ENCODE peak calls at places on chromosomes 1 and 21, in four cellular contexts. O is neuronal stem cell, A is mammary epithelial cell, L is mesenchymal stem cell. N is an unnamed sample.

GRCh38 chr21:46000731-46001641 is 19.4 kb downstream of the COL6A1 start:
- DNase-seq in A (no peak), O (no peak), L (no peak), N (no peak)

GRCh38 chr21:35086357-35086756 is 37.3 kb upstream of the RUNX1 start:
- DNase-seq in L (peak; percentile 62), O (no peak), A (peak; percentile 81), N (no peak)

GRCh38 chr1:204294371-204294770 is 65.4 kb downstream of the PLEKHA6 start:
- DNase-seq in L (peak; percentile 94), A (peak; percentile 87), O (no peak), N (peak; percentile 50)

GRCh38 chr1:27154991-27155781 is at the start of gene SLC9A1:
- DNase-seq in O (peak; percentile 89), A (peak; percentile 89), L (peak; percentile 95), N (peak; percentile 96)

GRCh38 chr1:38235705-38236104 is 189.1 kb upstream of the POU3F1 start:
- DNase-seq in L (no peak), A (peak; percentile 53), O (no peak), N (peak; percentile 48)

GRCh38 chr1:162366671-162367070 is 10.0 kb downstream of the SPATA46 start:
- DNase-seq in O (no peak), L (no peak), A (no peak), N (no peak)

GRCh38 chr1:208179303-208179702 is 64.9 kb downstream of the PLXNA2 start:
- DNase-seq in O (no peak), L (no peak), A (no peak), N (no peak)

GRCh38 chr21:42777757-42778344 is 101.5 kb downstream of the WDR4 start:
- DNase-seq in A (no peak), O (no peak), L (no peak), N (no peak)

GRCh38 chr1:68324316-68324715 is 92.0 kb upstream of the WLS start:
- DNase-seq in A (no peak), O (no peak), L (no peak), N (no peak)

GRCh38 chr1:54331843-54332688 is 74.1 kb downstream of the SSBP3 start:
- DNase-seq in A (no peak), L (no peak), O (no peak), N (no peak)

DNA sequence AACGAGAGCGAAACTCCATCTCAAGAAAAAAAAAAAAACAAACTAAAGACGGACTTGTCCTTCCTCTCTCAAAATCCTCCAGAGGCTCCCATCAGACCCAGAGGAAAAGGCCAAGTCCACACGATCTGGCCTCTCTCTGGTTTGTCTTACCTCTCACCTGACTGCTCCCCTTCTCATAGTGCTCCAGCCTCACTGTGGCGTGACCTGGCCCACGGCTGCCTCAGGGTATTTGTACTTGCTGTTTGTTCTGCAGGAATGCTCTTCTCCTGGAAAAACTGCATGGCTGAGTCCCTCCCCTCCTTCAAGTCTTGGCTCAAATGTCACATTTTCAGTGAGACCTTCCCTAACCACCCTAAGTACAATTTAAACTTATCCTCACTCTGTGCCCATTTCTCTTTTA is 8.0 kb upstream of the BRWD1 start:
- DNase-seq in A (no peak), O (no peak), L (no peak), N (no peak)
- H2AFZ ChIP-seq in A (peak overlapping the region; percentile 46), O (no peak overlapping the region), L (peak overlapping the region; percentile 27), N (no peak overlapping the region)

GRCh38 chr1:156676820-156677615 is at the start of gene NES:
- DNase-seq in A (no peak), L (peak; percentile 90), O (peak; percentile 89), N (peak; percentile 68)
- H2AFZ ChIP-seq in A (peak within 1 kb of the TSS; percentile 42), L (peak within 1 kb of the TSS; percentile 34), O (peak within 1 kb of the TSS; percentile 65), N (peak within 1 kb of the TSS; percentile 83)

DNA sequence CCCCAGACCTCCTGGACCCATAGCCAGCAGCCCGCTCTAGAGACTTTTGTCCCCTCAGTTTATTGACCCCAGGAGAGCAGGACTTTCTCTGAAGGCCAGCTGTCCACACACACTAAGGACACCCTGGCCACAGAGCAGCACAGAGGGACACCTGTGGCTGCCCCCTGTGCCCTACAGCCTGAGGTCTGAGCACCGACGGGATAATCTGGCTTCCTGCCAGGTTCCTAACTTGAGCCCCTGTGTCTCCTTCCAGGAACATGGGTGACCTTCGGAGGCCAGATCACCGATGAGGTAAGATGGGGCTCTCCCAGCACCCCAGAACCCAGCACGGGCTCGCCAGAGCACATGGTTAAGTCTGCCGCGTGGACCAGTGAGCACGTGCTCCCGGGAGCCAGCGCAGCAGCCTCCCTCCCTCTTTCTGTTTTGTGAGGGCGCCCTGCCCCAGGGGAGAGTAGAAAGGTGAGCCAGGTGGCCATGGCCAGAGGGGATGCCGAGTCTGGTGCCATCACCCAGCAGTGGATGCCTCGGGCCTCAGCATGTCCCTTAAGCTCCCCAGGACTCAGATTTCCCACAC is 27.9 kb downstream of the KCNAB2 start:
- DNase-seq in A (no peak), O (no peak), L (no peak), N (no peak)
- H2AFZ ChIP-seq in A (peak overlapping the region; percentile 84), O (no peak overlapping the region), L (no peak overlapping the region), N (no peak overlapping the region)

GRCh38 chr1:170857955-170858354 is 77.4 kb upstream of the MROH9 start:
- DNase-seq in L (no peak), A (no peak), O (peak; percentile 24), N (no peak)

GRCh38 chr1:170856455-170856854 is 78.9 kb upstream of the MROH9 start:
- DNase-seq in L (no peak), A (no peak), O (no peak), N (no peak)

GRCh38 chr1:170853867-170854266 is 81.5 kb upstream of the MROH9 start:
- DNase-seq in A (no peak), L (no peak), O (no peak), N (no peak)

GRCh38 chr1:170853302-170853701 is 82.0 kb upstream of the MROH9 start:
- DNase-seq in L (no peak), O (no peak), A (no peak), N (no peak)

GRCh38 chr1:170854677-170855076 is 80.7 kb upstream of the MROH9 start:
- DNase-seq in L (no peak), O (no peak), A (no peak), N (no peak)
- H2AFZ ChIP-seq in L (no peak overlapping the region), O (no peak overlapping the region), A (no peak overlapping the region), N (no peak overlapping the region)